ENCODE peak calls at places on chromosomes 1 and 21, in four cellular contexts. One of them, this sample, is unnamed.

GRCh38 chr1:80358141-80358540 is 1351.6 kb upstream of the ADGRL4 start:
- DNase-seq in IMR-90: peak; percentile 31
- DNase-seq in endothelial cell of umbilical vein: no peak
- DNase-seq in GM12865: no peak
- DNase-seq in this sample: no peak

GRCh38 chr1:113872219-113872934 is 865 bp upstream of the PTPN22 start:
- DNase-seq in IMR-90: no peak
- DNase-seq in endothelial cell of umbilical vein: peak; percentile 25
- DNase-seq in GM12865: peak; percentile 44
- DNase-seq in this sample: no peak

GRCh38 chr21:43369124-43369523 is 57.8 kb downstream of the SIK1 start:
- DNase-seq in IMR-90: peak; percentile 46
- DNase-seq in endothelial cell of umbilical vein: no peak
- DNase-seq in GM12865: peak; percentile 76
- DNase-seq in this sample: peak; percentile 32

GRCh38 chr1:153985984-153986761 is at the start of gene RAB13:
- DNase-seq in IMR-90: peak; percentile 80
- DNase-seq in endothelial cell of umbilical vein: peak; percentile 86
- DNase-seq in GM12865: peak; percentile 48
- DNase-seq in this sample: peak; percentile 47

GRCh38 chr1:65323246-65323645 is 13.9 kb downstream of the DNAJC6 start:
- DNase-seq in IMR-90: no peak
- DNase-seq in endothelial cell of umbilical vein: no peak
- DNase-seq in GM12865: peak; percentile 16
- DNase-seq in this sample: no peak

GRCh38 chr1:3423245-3423829 is 31.1 kb upstream of the ARHGEF16 start:
- DNase-seq in IMR-90: no peak
- DNase-seq in endothelial cell of umbilical vein: no peak
- DNase-seq in GM12865: no peak
- DNase-seq in this sample: no peak

GRCh38 chr1:184062640-184063280 is 11.2 kb downstream of the TSEN15 start:
- DNase-seq in IMR-90: no peak
- DNase-seq in endothelial cell of umbilical vein: no peak
- DNase-seq in GM12865: no peak
- DNase-seq in this sample: no peak

GRCh38 chr1:198108646-198109045 is 48.2 kb upstream of the NEK7 start:
- DNase-seq in IMR-90: no peak
- DNase-seq in endothelial cell of umbilical vein: no peak
- DNase-seq in GM12865: no peak
- DNase-seq in this sample: no peak

GRCh38 chr21:20272791-20273362 is 725.3 kb upstream of the NCAM2 start:
- DNase-seq in IMR-90: no peak
- DNase-seq in endothelial cell of umbilical vein: no peak
- DNase-seq in GM12865: no peak
- DNase-seq in this sample: no peak

GRCh38 chr1:48853006-48853405 is 76.3 kb upstream of the BEND5 start:
- DNase-seq in IMR-90: peak; percentile 11
- DNase-seq in endothelial cell of umbilical vein: no peak
- DNase-seq in GM12865: no peak
- DNase-seq in this sample: no peak

GRCh38 chr1:177164380-177165068 is at the start of gene ASTN1:
- DNase-seq in IMR-90: no peak
- DNase-seq in endothelial cell of umbilical vein: no peak
- DNase-seq in GM12865: no peak
- DNase-seq in this sample: no peak

GRCh38 chr1:64515427-64515826 is 45.5 kb downstream of the CACHD1 start:
- DNase-seq in IMR-90: peak; percentile 69
- DNase-seq in endothelial cell of umbilical vein: no peak
- DNase-seq in GM12865: no peak
- DNase-seq in this sample: no peak

GRCh38 chr21:41634211-41634694 is 126.3 kb upstream of the TMPRSS2 start:
- DNase-seq in IMR-90: no peak
- DNase-seq in endothelial cell of umbilical vein: no peak
- DNase-seq in GM12865: no peak
- DNase-seq in this sample: no peak

GRCh38 chr21:33478858-33479678 is 706 bp downstream of the TMEM50B start:
- DNase-seq in IMR-90: peak; percentile 17
- DNase-seq in endothelial cell of umbilical vein: peak; percentile 48
- DNase-seq in GM12865: peak; percentile 67
- DNase-seq in this sample: peak; percentile 46

GRCh38 chr1:224880593-224881307 is 48.7 kb upstream of the DNAH14 start:
- DNase-seq in IMR-90: no peak
- DNase-seq in endothelial cell of umbilical vein: no peak
- DNase-seq in GM12865: no peak
- DNase-seq in this sample: no peak

GRCh38 chr21:45877821-45878469 is 103.6 kb upstream of the COL6A1 start:
- DNase-seq in IMR-90: no peak
- DNase-seq in endothelial cell of umbilical vein: no peak
- DNase-seq in GM12865: no peak
- DNase-seq in this sample: no peak

GRCh38 chr1:28737245-28738137 is 751 bp downstream of the YTHDF2 start:
- DNase-seq in IMR-90: peak; percentile 43
- DNase-seq in endothelial cell of umbilical vein: peak; percentile 76
- DNase-seq in GM12865: peak; percentile 65
- DNase-seq in this sample: peak; percentile 69

GRCh38 chr21:28745131-28746055 is 247.3 kb downstream of the LTN1 start:
- DNase-seq in IMR-90: peak; percentile 94
- DNase-seq in endothelial cell of umbilical vein: peak; percentile 85
- DNase-seq in GM12865: peak; percentile 84
- DNase-seq in this sample: peak; percentile 22

GRCh38 chr21:26849428-26850115 is 4.4 kb upstream of the ADAMTS1 start:
- DNase-seq in IMR-90: peak; percentile 80
- DNase-seq in endothelial cell of umbilical vein: peak; percentile 55
- DNase-seq in GM12865: peak; percentile 39
- DNase-seq in this sample: no peak

GRCh38 chr21:27804515-27804914 is 837.6 kb upstream of the ADAMTS5 start:
- DNase-seq in IMR-90: no peak
- DNase-seq in endothelial cell of umbilical vein: no peak
- DNase-seq in GM12865: no peak
- DNase-seq in this sample: no peak

GRCh38 chr1:218813247-218813646 is 360.4 kb upstream of the LYPLAL1 start:
- DNase-seq in IMR-90: peak; percentile 87
- DNase-seq in endothelial cell of umbilical vein: no peak
- DNase-seq in GM12865: no peak
- DNase-seq in this sample: no peak

GRCh38 chr1:93735722-93736121 is 54.1 kb upstream of the BCAR3 start:
- DNase-seq in IMR-90: peak; percentile 90
- DNase-seq in endothelial cell of umbilical vein: no peak
- DNase-seq in GM12865: no peak
- DNase-seq in this sample: no peak

GRCh38 chr1:40450491-40451237 is 388 bp downstream of the ZFP69B start:
- DNase-seq in IMR-90: peak; percentile 93
- DNase-seq in endothelial cell of umbilical vein: peak; percentile 67
- DNase-seq in GM12865: peak; percentile 81
- DNase-seq in this sample: peak; percentile 84

GRCh38 chr1:153612755-153613331 is at the start of gene S100A16:
- DNase-seq in IMR-90: peak; percentile 61
- DNase-seq in endothelial cell of umbilical vein: peak; percentile 30
- DNase-seq in GM12865: no peak
- DNase-seq in this sample: no peak

GRCh38 chr1:62687421-62687902 is 724 bp downstream of the DOCK7 start:
- DNase-seq in IMR-90: peak; percentile 43
- DNase-seq in endothelial cell of umbilical vein: peak; percentile 54
- DNase-seq in GM12865: peak; percentile 35
- DNase-seq in this sample: peak; percentile 62

GRCh38 chr21:26162081-26162480 is 8.5 kb downstream of the APP start:
- DNase-seq in IMR-90: no peak
- DNase-seq in endothelial cell of umbilical vein: no peak
- DNase-seq in GM12865: no peak
- DNase-seq in this sample: no peak

GRCh38 chr21:44846485-44847260 is 26.8 kb downstream of the PTTG1IP start:
- DNase-seq in IMR-90: peak; percentile 35
- DNase-seq in endothelial cell of umbilical vein: no peak
- DNase-seq in GM12865: peak; percentile 31
- DNase-seq in this sample: no peak

GRCh38 chr1:21350132-21350885 is 60.0 kb upstream of the ECE1 start:
- DNase-seq in IMR-90: no peak
- DNase-seq in endothelial cell of umbilical vein: no peak
- DNase-seq in GM12865: no peak
- DNase-seq in this sample: no peak

GRCh38 chr1:197471248-197472035 is 203.4 kb downstream of the CRB1 start:
- DNase-seq in IMR-90: no peak
- DNase-seq in endothelial cell of umbilical vein: no peak
- DNase-seq in GM12865: no peak
- DNase-seq in this sample: no peak

GRCh38 chr1:36737767-36738166 is 255.1 kb upstream of the CSF3R start:
- DNase-seq in IMR-90: no peak
- DNase-seq in endothelial cell of umbilical vein: no peak
- DNase-seq in GM12865: no peak
- DNase-seq in this sample: no peak

GRCh38 chr1:32199717-32200072 is 700 bp upstream of the CCDC28B start:
- DNase-seq in IMR-90: peak; percentile 26
- DNase-seq in endothelial cell of umbilical vein: no peak
- DNase-seq in GM12865: no peak
- DNase-seq in this sample: no peak
- H3K4me3 ChIP-seq in IMR-90: peak overlapping the region; percentile 63
- H3K4me3 ChIP-seq in endothelial cell of umbilical vein: no peak overlapping the region
- H3K4me3 ChIP-seq in GM12865: peak overlapping the region; percentile 82
- H3K4me3 ChIP-seq in this sample: peak overlapping the region; percentile 68

DNA sequence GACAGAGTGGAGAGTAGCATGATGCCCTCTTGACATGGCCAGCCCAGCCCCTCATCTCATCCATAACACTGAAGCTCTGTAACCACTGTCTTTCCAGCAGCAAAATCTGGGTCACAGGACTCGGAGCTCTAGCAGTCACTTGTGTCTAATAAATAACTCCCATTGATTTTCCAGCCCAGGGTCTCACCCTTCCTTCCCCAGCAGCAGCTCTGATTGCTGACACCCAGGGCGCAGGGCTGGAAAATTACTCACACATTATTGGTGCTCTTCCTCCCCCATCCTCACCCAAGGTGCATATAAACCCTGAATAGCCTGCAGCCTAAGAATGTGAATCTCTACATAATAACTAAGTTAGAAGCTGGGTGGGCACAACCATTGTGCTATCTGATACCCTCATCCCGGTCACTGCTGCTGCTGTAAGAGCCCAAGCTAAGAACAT is 21.1 kb upstream of the OR10J5 start:
- DNase-seq in IMR-90: no peak
- DNase-seq in endothelial cell of umbilical vein: no peak
- DNase-seq in GM12865: no peak
- DNase-seq in this sample: no peak
- H3K4me3 ChIP-seq in IMR-90: no peak overlapping the region
- H3K4me3 ChIP-seq in endothelial cell of umbilical vein: no peak overlapping the region
- H3K4me3 ChIP-seq in GM12865: no peak overlapping the region
- H3K4me3 ChIP-seq in this sample: no peak overlapping the region

GRCh38 chr1:151401125-151401788 is 1.9 kb downstream of the PSMB4 start:
- DNase-seq in IMR-90: peak; percentile 11
- DNase-seq in endothelial cell of umbilical vein: no peak
- DNase-seq in GM12865: no peak
- DNase-seq in this sample: no peak
- H3K4me3 ChIP-seq in IMR-90: no peak overlapping the region
- H3K4me3 ChIP-seq in endothelial cell of umbilical vein: no peak overlapping the region
- H3K4me3 ChIP-seq in GM12865: no peak overlapping the region
- H3K4me3 ChIP-seq in this sample: no peak overlapping the region

DNA sequence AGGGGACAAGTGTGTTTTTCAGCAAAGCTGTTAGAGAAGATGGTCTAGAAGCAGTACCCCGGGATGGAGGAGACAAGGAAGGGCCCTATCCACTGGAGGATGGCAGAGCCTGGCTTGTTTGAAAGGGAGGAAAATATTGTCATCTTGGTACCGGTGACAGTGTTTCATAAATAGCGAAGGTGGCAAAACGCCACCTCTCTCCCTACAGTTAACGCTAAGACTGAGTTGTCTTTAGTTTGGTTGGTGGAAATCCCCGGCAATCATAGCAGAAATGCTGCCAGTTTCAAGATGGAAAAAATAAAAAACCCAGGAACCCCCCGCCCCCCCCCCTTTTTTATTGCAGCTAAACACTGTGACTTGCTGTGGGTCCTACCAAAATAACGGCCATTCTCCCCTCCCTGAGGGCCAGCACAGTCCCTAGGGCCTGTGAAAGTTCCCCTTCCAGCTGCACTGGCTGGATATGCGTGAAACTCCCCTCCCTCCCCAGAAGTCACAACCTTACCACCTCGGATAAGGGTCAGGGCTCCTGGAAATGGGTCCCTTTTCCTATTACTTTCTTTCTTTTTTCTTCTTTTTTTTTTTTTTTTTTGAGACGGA is 3.7 kb downstream of the PIK3CD start:
- DNase-seq in IMR-90: no peak
- DNase-seq in endothelial cell of umbilical vein: no peak
- DNase-seq in GM12865: peak; percentile 84
- DNase-seq in this sample: peak; percentile 56
- H3K4me3 ChIP-seq in IMR-90: no peak overlapping the region
- H3K4me3 ChIP-seq in endothelial cell of umbilical vein: no peak overlapping the region
- H3K4me3 ChIP-seq in GM12865: peak overlapping the region; percentile 92
- H3K4me3 ChIP-seq in this sample: peak overlapping the region; percentile 92

This sample was measured in GM06990.